ENCODE peak calls at places on chromosomes 2 and 18, in seven cellular contexts. S is fibroblast of the conjunctiva; L is lower lobe of right lung; H is naive B cell; J is tibial nerve; A is HCEC 1CT; X is CD8-positive, alpha-beta memory T cell. P is an unnamed sample.
A peak's percentile ranks its signal among the peaks of the same experiment; 100 is the strongest.

GRCh38 chr2:132547089-132547687 is 122.8 kb downstream of the LYPD1 start:
- DNase-seq in J (peak; percentile 51), H (no peak), A (peak; percentile 50), X (no peak), S (peak; percentile 53), L (peak; percentile 67), P (peak; percentile 59)

GRCh38 chr2:64957114-64957903 is 31.9 kb upstream of the SLC1A4 start:
- DNase-seq in H (no peak), X (no peak), L (no peak), A (no peak), S (no peak), J (no peak), P (no peak)

GRCh38 chr2:43050866-43051265 is 175.5 kb downstream of the ZFP36L2 start:
- DNase-seq in X (no peak), L (no peak), J (no peak), S (no peak), H (no peak), A (no peak), P (no peak)

GRCh38 chr2:72035518-72036172 is 112.0 kb downstream of the CYP26B1 start:
- DNase-seq in A (peak; percentile 17), J (no peak), L (no peak), S (no peak), H (no peak), X (no peak), P (no peak)

GRCh38 chr2:241722896-241723454 is 11.5 kb upstream of the D2HGDH start:
- DNase-seq in A (no peak), H (no peak), L (no peak), J (no peak), X (no peak), S (no peak), P (no peak)

GRCh38 chr18:27239669-27240068 is 54.6 kb upstream of the CHST9 start:
- DNase-seq in L (no peak), S (no peak), H (no peak), A (no peak), X (no peak), J (no peak), P (no peak)

GRCh38 chr2:176447616-176448015 is 178.4 kb downstream of the MTX2 start:
- DNase-seq in H (no peak), L (no peak), S (no peak), A (no peak), X (no peak), J (no peak), P (no peak)

GRCh38 chr2:71826299-71826698 is 321.4 kb downstream of the CYP26B1 start:
- DNase-seq in X (no peak), L (no peak), H (no peak), J (no peak), S (no peak), A (no peak), P (no peak)

GRCh38 chr2:100252811-100253698 is 69.2 kb downstream of the LONRF2 start:
- DNase-seq in H (no peak), A (no peak), J (no peak), S (no peak), L (no peak), X (no peak), P (no peak)

GRCh38 chr2:6602471-6602870 is 263.2 kb downstream of the CMPK2 start:
- DNase-seq in L (no peak), H (no peak), J (no peak), X (no peak), A (no peak), S (no peak), P (no peak)

GRCh38 chr2:241985986-241986329 is 116.4 kb downstream of the RTP5 start:
- DNase-seq in S (no peak), J (no peak), X (no peak), A (no peak), H (no peak), L (no peak), P (no peak)

GRCh38 chr2:74602553-74603281 is 45.4 kb downstream of the M1AP start:
- DNase-seq in H (no peak), L (no peak), S (no peak), J (no peak), X (no peak), A (peak; percentile 73), P (no peak)

GRCh38 chr2:50672286-50672685 is 359.6 kb downstream of the NRXN1 start:
- DNase-seq in A (no peak), S (no peak), L (no peak), H (no peak), J (no peak), X (no peak), P (no peak)

GRCh38 chr18:13629841-13630747 is 96.3 kb downstream of the FAM210A start:
- DNase-seq in L (no peak), J (no peak), A (peak; percentile 15), X (no peak), H (peak; percentile 73), S (peak; percentile 21), P (peak; percentile 80)

GRCh38 chr2:172743898-172744297 is 8.3 kb downstream of the RAPGEF4 start:
- DNase-seq in L (no peak), S (no peak), A (no peak), J (no peak), X (no peak), H (no peak), P (no peak)

GRCh38 chr2:215982465-215982875 is 30.9 kb downstream of the MREG start:
- DNase-seq in A (peak; percentile 84), X (no peak), L (no peak), H (no peak), S (no peak), J (no peak), P (no peak)

P was measured in KBM-7.